ENCODE peak calls at places on chromosomes 3 and 15, in seven cellular contexts. J is fibroblast of mammary gland; O is NCI-H1417 treated with DMSO at 0.1 percent for 48 hours; P is cerebellum; I is T-helper 2 cell; Q is lung microvascular endothelial cell; W is CD4-positive, alpha-beta memory T cell. L is an unnamed sample.

GRCh38 chr3:187183903-187184302 is 13.4 kb upstream of the RTP1 start:
- DNase-seq in J (peak), O (no peak), P (no peak), I (no peak), Q (no peak), W (no peak), L (no peak)

GRCh38 chr3:55476515-55476914 is 10.6 kb downstream of the WNT5A start:
- DNase-seq in J (peak), O (no peak), P (no peak), I (no peak), Q (no peak), W (no peak), L (no peak)

GRCh38 chr15:35618260-35619188 is 72.6 kb upstream of the DPH6 start:
- DNase-seq in J (peak), O (no peak), P (no peak), I (no peak), Q (no peak), W (no peak), L (no peak)

GRCh38 chr3:195845483-195845882 is 33.8 kb upstream of the MUC4 start:
- DNase-seq in J (no peak), O (no peak), P (no peak), I (no peak), Q (no peak), W (no peak), L (no peak)

GRCh38 chr3:132417695-132418520 is 606 bp downstream of the DNAJC13 start:
- DNase-seq in J (peak), O (no peak), P (peak), I (no peak), Q (peak), W (no peak), L (no peak)

GRCh38 chr15:84778194-84778593 is 29.8 kb downstream of the ZNF592 start:
- DNase-seq in J (no peak), O (no peak), P (no peak), I (no peak), Q (no peak), W (no peak), L (no peak)

GRCh38 chr3:175129126-175129525 is 270.0 kb downstream of the NAALADL2 start:
- DNase-seq in J (peak), O (no peak), P (no peak), I (no peak), Q (no peak), W (no peak), L (no peak)

GRCh38 chr15:89666147-89666857 is 11.0 kb upstream of the KIF7 start:
- DNase-seq in J (no peak), O (no peak), P (no peak), I (no peak), Q (no peak), W (no peak), L (no peak)

GRCh38 chr15:89171136-89172072 is 50.0 kb downstream of the RLBP1 start:
- DNase-seq in J (peak), O (no peak), P (peak), I (no peak), Q (peak), W (peak), L (peak)

GRCh38 chr3:102400766-102401165 is 34.0 kb upstream of the ZPLD1 start:
- DNase-seq in J (peak), O (no peak), P (no peak), I (no peak), Q (no peak), W (no peak), L (no peak)

GRCh38 chr3:125684199-125684598 is 88.9 kb upstream of the OSBPL11 start:
- DNase-seq in J (peak), O (no peak), P (no peak), I (no peak), Q (no peak), W (no peak), L (no peak)

GRCh38 chr3:188559069-188559410 is 405.1 kb downstream of the LPP start:
- DNase-seq in J (peak), O (no peak), P (no peak), I (no peak), Q (no peak), W (no peak), L (no peak)

GRCh38 chr3:133570139-133570936 is 3.1 kb upstream of the CDV3 start:
- DNase-seq in J (peak), O (no peak), P (no peak), I (no peak), Q (peak), W (no peak), L (no peak)

L was measured in T follicular helper cell.